ENCODE peak calls at places on chromosome 6, in six cellular contexts. J is activated gamma-delta T cell treated with Interleukin-2 at 50 U/mL for 16 hours, C is type B pancreatic cell, K is T1000, D is aorta, I is AG08396. V is an unnamed sample.

GRCh38 chr6:167547328-167547692 is 222.4 kb downstream of the TTLL2 start:
- DNase-seq in C (no peak), J (no peak), I (no peak), K (no peak), D (no peak), V (no peak)

GRCh38 chr6:118735320-118735719 is 83.9 kb upstream of the CEP85L start:
- DNase-seq in C (no peak), I (no peak), D (no peak), K (no peak), J (no peak), V (no peak)

GRCh38 chr6:56364482-56365313 is 117.3 kb upstream of the COL21A1 start:
- DNase-seq in J (no peak), D (no peak), C (no peak), I (no peak), K (peak; percentile 31), V (no peak)

GRCh38 chr6:165244524-165245247 is 64.7 kb downstream of the C6orf118 start:
- DNase-seq in D (no peak), I (no peak), J (no peak), K (no peak), C (no peak), V (no peak)

GRCh38 chr6:26392932-26393636 is 9.0 kb upstream of the BTN3A1 start:
- DNase-seq in C (no peak), I (no peak), K (no peak), D (no peak), J (no peak), V (no peak)

GRCh38 chr6:137823826-137824501 is 43.1 kb upstream of the TNFAIP3 start:
- DNase-seq in J (peak; percentile 63), K (no peak), I (peak; percentile 43), D (no peak), C (no peak), V (peak; percentile 56)

GRCh38 chr6:37783831-37784584 is 35.5 kb upstream of the ZFAND3 start:
- DNase-seq in D (peak; percentile 81), K (no peak), J (peak; percentile 9), C (no peak), I (no peak), V (peak; percentile 25)

GRCh38 chr6:145151624-145152023 is 583.7 kb downstream of the EPM2A start:
- DNase-seq in I (no peak), K (no peak), C (no peak), J (no peak), D (no peak), V (no peak)

GRCh38 chr6:10175330-10175729 is 239.5 kb downstream of the TFAP2A start:
- DNase-seq in I (no peak), D (no peak), J (no peak), C (no peak), K (no peak), V (no peak)

GRCh38 chr6:1923454-1923853 is 313.7 kb downstream of the FOXC1 start:
- DNase-seq in D (no peak), C (no peak), K (no peak), J (no peak), I (no peak), V (no peak)

GRCh38 chr6:83908813-83909212 is 49.3 kb downstream of the CYB5R4 start:
- DNase-seq in C (no peak), I (no peak), J (no peak), D (no peak), K (no peak), V (no peak)

GRCh38 chr6:160912411-160912810 is 79.2 kb upstream of the MAP3K4 start:
- DNase-seq in K (no peak), D (no peak), I (no peak), J (no peak), C (no peak), V (no peak)

GRCh38 chr6:85085875-85086274 is 321.5 kb upstream of the TBX18 start:
- DNase-seq in D (no peak), I (no peak), K (no peak), C (no peak), J (no peak), V (no peak)

GRCh38 chr6:109344226-109344625 is 38.0 kb downstream of the CD164 start:
- DNase-seq in J (no peak), D (no peak), C (no peak), I (no peak), K (no peak), V (no peak)

GRCh38 chr6:161139766-161140553 is 133.9 kb downstream of the AGPAT4 start:
- DNase-seq in K (no peak), D (peak; percentile 79), C (no peak), J (no peak), I (no peak), V (peak; percentile 41)

GRCh38 chr6:96015791-96016776 is at the start of gene FUT9:
- DNase-seq in J (no peak), K (peak; percentile 16), C (peak; percentile 71), I (no peak), D (peak; percentile 53), V (no peak)

GRCh38 chr6:119881416-119881815 is 531.9 kb upstream of the MAN1A1 start:
- DNase-seq in K (no peak), D (no peak), J (no peak), I (peak; percentile 6), C (no peak), V (no peak)

GRCh38 chr6:90187437-90188049 is 109.1 kb downstream of the BACH2 start:
- DNase-seq in K (no peak), I (no peak), J (no peak), C (no peak), D (no peak), V (no peak)

GRCh38 chr6:68211242-68211795 is 423.8 kb upstream of the ADGRB3 start:
- DNase-seq in D (no peak), K (no peak), I (peak; percentile 3), J (no peak), C (no peak), V (no peak)

GRCh38 chr6:116016846-116017545 is 43.7 kb downstream of the FRK start:
- DNase-seq in C (no peak), J (no peak), I (peak; percentile 11), D (no peak), K (no peak), V (no peak)